ENCODE peak calls at places on chromosomes 12 and 14, in six cellular contexts. L, V, M, T, P and C are unnamed samples. For H3K9me2 and H3K79me2, the result is how much of the 10 kb centered on the place peaks cover.

GRCh38 chr14:24095196-24096068 is 1.3 kb downstream of the PCK2 start:
- DNase-seq in T (peak), M (peak), V (no peak), P (no peak), L (no peak), C (peak)

GRCh38 chr14:22104971-22105641 is 431.5 kb upstream of the OR4E1 start:
- DNase-seq in V (no peak), P (no peak), M (no peak), L (no peak), T (no peak), C (no peak)

GRCh38 chr14:35215110-35215872 is 76.9 kb upstream of the PSMA6 start:
- DNase-seq in L (no peak), T (peak), P (peak), V (no peak), M (peak), C (peak)

GRCh38 chr12:138898-139534 is 72.4 kb downstream of the IQSEC3 start:
- DNase-seq in T (no peak), V (no peak), M (no peak), L (no peak), P (no peak), C (no peak)

GRCh38 chr12:114131824-114132223 is 165.7 kb upstream of the RBM19 start:
- DNase-seq in M (no peak), L (no peak), V (no peak), P (no peak), T (no peak), C (peak)

GRCh38 chr12:107448198-107448597 is 237.4 kb upstream of the PWP1 start:
- DNase-seq in P (peak), T (peak), L (no peak), M (peak), V (no peak), C (no peak)

GRCh38 chr12:2900642-2901041 is 10.0 kb downstream of the TULP3 start:
- DNase-seq in P (no peak), V (no peak), T (no peak), L (no peak), M (no peak), C (no peak)

GRCh38 chr12:1606021-1606622 is 11.7 kb upstream of the FBXL14 start:
- DNase-seq in P (peak), T (peak), V (peak), M (no peak), L (no peak), C (peak)

GRCh38 chr12:69623970-69624369 is 13.3 kb upstream of the LRRC10 start:
- DNase-seq in T (no peak), V (no peak), L (no peak), P (no peak), M (no peak), C (no peak)

GRCh38 chr14:76876076-76876475 is 49.9 kb downstream of the LRRC74A start:
- DNase-seq in T (peak), L (peak), V (peak), M (peak), P (peak), C (peak)

GRCh38 chr12:49959570-49960473 is 1.9 kb upstream of the AQP5 start:
- DNase-seq in M (peak), T (peak), L (no peak), P (peak), V (peak), C (no peak)

GRCh38 chr12:102478416-102479098 is 1.8 kb downstream of the IGF1 start:
- DNase-seq in T (no peak), M (peak), L (peak), P (no peak), V (no peak), C (peak)

GRCh38 chr14:64806862-64807495 is 72.7 kb downstream of the SPTB start:
- DNase-seq in L (no peak), M (no peak), V (no peak), T (no peak), P (no peak), C (no peak)

GRCh38 chr12:30257614-30258013 is 438.1 kb downstream of the IPO8 start:
- DNase-seq in P (no peak), T (no peak), L (no peak), M (no peak), V (no peak), C (no peak)

GRCh38 chr14:98458702-98459101 is 813.3 kb downstream of the BCL11B start:
- DNase-seq in T (no peak), L (no peak), P (no peak), V (no peak), M (no peak), C (no peak)
- H3K9me2 ChIP-seq in T (under half), L (under half), P (under half), V (under half), M (under half), C (under half)

GRCh38 chr12:18414671-18415070 is 153.4 kb downstream of the PIK3C2G start:
- DNase-seq in P (no peak), L (no peak), M (no peak), V (no peak), T (peak), C (no peak)
- H3K79me2 ChIP-seq in P (under half), L (under half), M (under half), V (under half), T (under half), C (under half)

GRCh38 chr14:59870277-59871165 is at the start of gene RTN1:
- DNase-seq in M (no peak), T (peak), V (no peak), L (peak), P (peak), C (peak)

GRCh38 chr14:59869381-59870255 is 958 bp downstream of the RTN1 start:
- DNase-seq in P (no peak), V (no peak), L (no peak), T (no peak), M (no peak), C (no peak)

GRCh38 chr14:59868021-59868420 is 2.6 kb downstream of the RTN1 start:
- DNase-seq in T (no peak), V (no peak), L (no peak), M (no peak), P (no peak), C (no peak)

DNA sequence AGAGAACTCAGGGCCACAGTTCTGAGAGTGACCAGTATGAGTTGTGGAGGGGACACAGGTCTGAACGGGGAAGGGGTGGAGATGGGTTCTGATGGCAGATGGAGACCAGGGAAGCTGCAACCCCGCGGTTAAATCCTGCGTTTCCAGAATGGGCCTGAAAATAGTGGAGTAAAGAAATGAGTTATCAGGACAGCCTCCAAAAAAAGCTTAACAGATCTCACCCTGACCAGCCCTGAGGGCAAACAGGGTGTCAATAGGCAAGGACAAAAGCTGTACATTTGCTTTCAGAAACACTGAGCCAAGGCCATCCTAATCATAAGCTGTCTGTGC is 555 bp upstream of the RTN1 start:
- DNase-seq in P (no peak), M (no peak), V (no peak), T (no peak), L (no peak), C (no peak)
- H3K4me3 ChIP-seq in P (peak), M (no peak), V (no peak), T (peak), L (peak), C (peak)

GRCh38 chr12:46357438-46358324 is 14.9 kb downstream of the SLC38A2 start:
- DNase-seq in T (no peak), V (peak), L (no peak), P (peak), M (no peak), C (no peak)

GRCh38 chr12:46356655-46357437 is 15.7 kb downstream of the SLC38A2 start:
- DNase-seq in L (no peak), V (no peak), T (no peak), M (no peak), P (peak), C (no peak)

GRCh38 chr12:46351861-46352595 is 20.5 kb downstream of the SLC38A2 start:
- DNase-seq in L (no peak), M (no peak), P (no peak), V (peak), T (no peak), C (no peak)

GRCh38 chr12:46354111-46354798 is 18.3 kb downstream of the SLC38A2 start:
- DNase-seq in V (no peak), L (peak), T (peak), M (peak), P (no peak), C (no peak)

DNA sequence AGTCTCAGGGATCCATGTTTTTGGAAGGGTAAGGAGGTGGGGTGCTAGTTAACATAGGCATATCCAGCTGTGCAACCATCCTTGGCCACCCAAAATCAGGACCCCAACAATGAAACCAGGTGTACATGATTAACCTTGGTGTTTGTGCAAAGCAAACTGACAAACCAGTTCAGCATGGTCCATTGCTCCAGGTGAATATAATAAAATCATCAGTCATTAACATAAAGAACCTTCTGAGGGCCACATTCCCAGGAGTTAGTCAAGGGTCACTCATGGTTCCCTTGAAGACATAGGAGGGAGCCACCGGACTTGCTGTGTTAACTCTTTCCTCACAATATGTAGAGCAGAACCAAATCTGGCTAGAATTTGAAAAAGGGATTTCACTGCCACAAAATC is 17.8 kb downstream of the SLC38A2 start:
- DNase-seq in V (peak), M (no peak), T (no peak), P (no peak), L (no peak), C (no peak)
- H3K9me2 ChIP-seq in V (under half), M (under half), T (under half), P (under half), L (under half), C (under half)

GRCh38 chr12:31583878-31584277 is 7.1 kb downstream of the DENND5B start:
- DNase-seq in P (peak), M (no peak), L (no peak), V (no peak), T (no peak), C (no peak)
- H3K79me2 ChIP-seq in P (under half), M (half or more), L (half or more), V (under half), T (under half), C (half or more)

DNA sequence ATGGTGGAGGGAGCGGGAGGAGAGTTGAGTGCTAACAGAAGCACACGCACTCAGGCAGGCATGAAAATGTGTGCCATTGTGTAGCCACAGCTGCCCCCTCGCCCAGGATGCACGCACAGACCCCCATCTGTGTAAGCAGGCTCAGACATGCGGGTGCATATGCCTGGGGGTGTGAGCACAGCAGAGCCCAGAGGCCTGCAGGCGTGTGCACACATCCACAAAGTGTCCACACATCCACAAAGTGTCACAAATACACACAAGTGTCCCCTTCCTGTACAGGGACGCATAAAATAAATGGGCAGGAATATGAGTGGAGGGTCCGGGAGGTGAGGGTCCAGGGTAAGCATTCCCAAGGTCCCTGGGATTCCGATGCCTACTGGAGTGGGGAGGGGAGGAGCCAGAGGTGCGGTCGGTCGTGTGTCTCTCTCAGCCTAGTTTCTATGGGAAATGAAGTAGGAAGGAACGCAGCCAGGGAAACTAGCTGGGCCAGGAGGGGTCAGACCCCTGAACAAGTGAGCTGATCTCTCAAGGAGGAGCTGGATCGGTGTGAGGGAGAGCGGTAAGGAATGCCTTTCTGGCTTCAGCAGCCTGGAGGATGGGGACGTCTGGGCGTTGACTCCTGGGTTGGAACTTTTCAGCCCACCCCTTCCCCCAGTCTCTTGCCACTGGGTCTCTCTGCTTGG is 669 bp upstream of the KRT7 start:
- DNase-seq in M (no peak), V (peak), L (no peak), T (no peak), P (no peak), C (no peak)
- H3K4me3 ChIP-seq in M (no peak), V (peak), L (no peak), T (no peak), P (peak), C (no peak)

DNA sequence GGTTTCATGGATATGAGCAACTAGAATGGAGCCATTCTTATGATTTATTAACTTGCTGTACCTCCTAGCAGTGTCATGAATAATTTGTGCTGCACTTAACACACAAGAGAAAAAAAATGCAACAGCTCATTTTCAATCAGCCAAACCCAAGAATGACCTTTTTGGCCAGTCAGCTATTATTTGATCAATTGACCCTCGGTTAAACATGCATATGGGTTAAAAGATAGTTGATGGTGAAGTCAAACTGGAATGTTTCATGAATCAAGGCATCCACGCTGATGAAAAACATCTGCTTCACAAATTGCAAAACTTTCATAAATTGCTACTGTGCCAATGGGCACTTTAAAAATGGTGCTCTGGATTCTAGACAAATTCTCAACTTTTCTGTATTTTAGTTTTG is 55.5 kb upstream of the CCDC198 start:
- DNase-seq in L (no peak), T (no peak), M (no peak), V (no peak), P (no peak), C (no peak)
- H3K9me2 ChIP-seq in L (under half), T (under half), M (under half), V (under half), P (under half), C (under half)

GRCh38 chr14:89337161-89337560 is 79.9 kb downstream of the FOXN3 start:
- DNase-seq in P (no peak), L (no peak), V (no peak), T (no peak), M (no peak), C (no peak)
- H3K79me2 ChIP-seq in P (under half), L (under half), V (under half), T (under half), M (under half), C (under half)

GRCh38 chr12:71653137-71653536 is 10.5 kb downstream of the ZFC3H1 start:
- DNase-seq in L (no peak), P (no peak), V (no peak), M (no peak), T (no peak), C (no peak)

GRCh38 chr12:71652656-71653055 is 11.0 kb downstream of the ZFC3H1 start:
- DNase-seq in T (no peak), L (no peak), P (no peak), M (no peak), V (no peak), C (no peak)

GRCh38 chr12:71655495-71655894 is 8.2 kb downstream of the ZFC3H1 start:
- DNase-seq in P (no peak), M (no peak), L (no peak), T (no peak), V (no peak), C (no peak)

GRCh38 chr12:71655907-71656306 is 7.7 kb downstream of the ZFC3H1 start:
- DNase-seq in M (no peak), V (no peak), T (no peak), P (no peak), L (no peak), C (no peak)

DNA sequence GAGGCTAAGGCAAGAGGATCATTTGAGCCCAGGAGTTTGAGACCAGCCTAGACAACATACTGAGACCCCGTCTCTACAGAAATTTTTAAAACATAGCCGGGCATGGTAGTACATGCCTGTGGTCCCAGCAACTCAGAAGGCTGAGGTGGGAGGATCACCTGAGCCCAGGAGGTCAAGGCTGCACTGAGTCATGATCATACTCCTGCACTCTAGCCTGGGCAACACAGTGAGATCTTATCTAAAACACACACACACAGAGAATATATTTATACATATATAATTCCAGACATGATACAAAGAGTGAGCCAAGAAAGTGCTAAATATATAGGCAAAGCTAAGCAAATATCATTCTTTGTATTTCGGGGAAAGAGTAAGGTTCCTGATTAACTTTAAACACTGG is 9.4 kb downstream of the ZFC3H1 start:
- DNase-seq in V (no peak), M (no peak), P (no peak), T (no peak), L (no peak), C (no peak)
- H3K4me3 ChIP-seq in V (no peak), M (no peak), P (no peak), T (no peak), L (no peak), C (no peak)